ENCODE peak calls at places on chromosomes 16 and 17, in six cellular contexts. C, Z, V, X, M and F are unnamed samples.

GRCh38 chr16:35731341-35732040 is 2272.1 kb downstream of the TP53TG3F start:
- DNase-seq in C (no peak), Z (no peak), V (peak; percentile 28), X (no peak), M (no peak), F (no peak)

GRCh38 chr16:88614818-88615580 is 23.4 kb upstream of the IL17C start:
- DNase-seq in C (no peak), Z (no peak), V (no peak), X (no peak), M (no peak), F (no peak)

GRCh38 chr16:27405546-27406451 is 3.8 kb downstream of the IL21R start:
- DNase-seq in C (no peak), Z (peak; percentile 51), V (no peak), X (no peak), M (no peak), F (peak; percentile 46)

GRCh38 chr17:67359960-67360817 is 6.2 kb downstream of the PSMD12 start:
- DNase-seq in C (no peak), Z (peak; percentile 39), V (no peak), X (no peak), M (peak; percentile 46), F (peak; percentile 42)

GRCh38 chr17:61502292-61502691 is 50.1 kb downstream of the TBX4 start:
- DNase-seq in C (no peak), Z (no peak), V (no peak), X (no peak), M (no peak), F (no peak)

GRCh38 chr17:68290268-68290954 is 516 bp downstream of the SLC16A6 start:
- DNase-seq in C (no peak), Z (no peak), V (no peak), X (peak; percentile 61), M (no peak), F (peak; percentile 37)

GRCh38 chr17:78884148-78884870 is 18.7 kb downstream of the CEP295NL start:
- DNase-seq in C (peak; percentile 37), Z (peak; percentile 29), V (peak; percentile 53), X (no peak), M (no peak), F (peak; percentile 62)

GRCh38 chr16:60203525-60204124 is 1469.5 kb upstream of the GOT2 start:
- DNase-seq in C (no peak), Z (peak; percentile 6), V (no peak), X (no peak), M (no peak), F (peak; percentile 11)

GRCh38 chr17:77475012-77475976 is 334.5 kb downstream of the SEC14L1 start:
- DNase-seq in C (peak; percentile 65), Z (peak; percentile 71), V (peak; percentile 87), X (no peak), M (no peak), F (peak; percentile 70)

GRCh38 chr17:77472837-77473214 is 332.1 kb downstream of the SEC14L1 start:
- DNase-seq in C (no peak), Z (no peak), V (no peak), X (no peak), M (no peak), F (no peak)

GRCh38 chr17:77471984-77472836 is 331.4 kb downstream of the SEC14L1 start:
- DNase-seq in C (peak; percentile 82), Z (peak; percentile 96), V (peak; percentile 78), X (no peak), M (no peak), F (peak; percentile 73)

GRCh38 chr17:77474292-77474988 is 333.7 kb downstream of the SEC14L1 start:
- DNase-seq in C (peak; percentile 55), Z (peak; percentile 81), V (no peak), X (no peak), M (no peak), F (peak; percentile 50)

GRCh38 chr17:77473615-77474226 is 333.0 kb downstream of the SEC14L1 start:
- DNase-seq in C (no peak), Z (no peak), V (no peak), X (no peak), M (peak; percentile 71), F (no peak)
- H3K4me3 ChIP-seq in C (no peak overlapping the region), Z (no peak overlapping the region), V (no peak overlapping the region), X (no peak overlapping the region), M (peak overlapping the region; percentile 20), F (no peak overlapping the region)

GRCh38 chr16:53131050-53131362 is 76.2 kb downstream of the CHD9 start:
- DNase-seq in C (no peak), Z (no peak), V (no peak), X (no peak), M (no peak), F (no peak)
- H3K4me3 ChIP-seq in C (peak overlapping the region; percentile 97), Z (peak overlapping the region; percentile 45), V (peak overlapping the region; percentile 79), X (peak overlapping the region; percentile 93), M (peak overlapping the region; percentile 65), F (peak overlapping the region; percentile 50)

GRCh38 chr16:50680556-50680893 is 587 bp downstream of the SNX20 start:
- DNase-seq in C (no peak), Z (no peak), V (no peak), X (no peak), M (no peak), F (no peak)

GRCh38 chr16:50679266-50679665 is 1.8 kb downstream of the SNX20 start:
- DNase-seq in C (no peak), Z (no peak), V (no peak), X (no peak), M (no peak), F (no peak)

GRCh38 chr16:50680907-50681885 is at the start of gene SNX20:
- DNase-seq in C (no peak), Z (no peak), V (no peak), X (peak; percentile 74), M (no peak), F (no peak)

GRCh38 chr16:50677351-50677750 is 3.8 kb downstream of the SNX20 start:
- DNase-seq in C (no peak), Z (no peak), V (no peak), X (peak; percentile 35), M (no peak), F (no peak)

GRCh38 chr16:50679676-50680555 is 1.2 kb downstream of the SNX20 start:
- DNase-seq in C (no peak), Z (no peak), V (no peak), X (no peak), M (no peak), F (no peak)
- H3K4me3 ChIP-seq in C (no peak overlapping the region), Z (no peak overlapping the region), V (no peak overlapping the region), X (no peak overlapping the region), M (no peak overlapping the region), F (no peak overlapping the region)

DNA sequence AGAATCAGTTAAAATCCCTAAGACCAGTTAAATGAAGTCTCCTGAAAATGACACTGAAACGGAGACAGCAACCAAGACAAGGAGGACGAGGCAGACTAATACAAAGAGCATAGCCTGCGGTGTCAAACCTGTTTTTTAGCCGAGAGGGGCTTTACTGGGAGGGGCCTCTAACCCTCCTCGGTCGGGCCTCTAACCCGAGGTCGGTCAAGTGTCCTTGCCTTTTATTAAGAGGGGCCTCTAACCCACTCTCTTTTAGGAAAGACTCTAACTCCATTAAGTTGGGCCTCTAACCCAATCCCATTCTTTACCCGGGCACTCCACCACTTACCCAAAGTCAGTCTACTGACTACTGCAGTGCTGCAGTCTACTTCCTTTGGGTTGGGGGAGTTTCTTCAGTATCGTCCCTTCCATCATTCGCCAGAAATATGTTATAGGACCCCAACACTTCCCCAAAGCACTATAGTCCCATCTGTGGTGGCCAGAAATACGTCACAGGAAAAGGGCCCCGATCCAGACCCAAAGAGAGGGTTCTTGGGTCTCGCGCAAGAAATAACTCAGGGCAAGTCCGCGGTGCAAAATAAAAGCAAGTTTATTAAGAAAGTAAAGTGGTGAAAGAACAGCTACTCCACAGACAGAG is 39.2 kb upstream of the ARL4D start:
- DNase-seq in C (no peak), Z (no peak), V (no peak), X (no peak), M (no peak), F (no peak)
- H3K4me3 ChIP-seq in C (peak overlapping the region; percentile 57), Z (no peak overlapping the region), V (peak overlapping the region; percentile 40), X (no peak overlapping the region), M (no peak overlapping the region), F (no peak overlapping the region)

DNA sequence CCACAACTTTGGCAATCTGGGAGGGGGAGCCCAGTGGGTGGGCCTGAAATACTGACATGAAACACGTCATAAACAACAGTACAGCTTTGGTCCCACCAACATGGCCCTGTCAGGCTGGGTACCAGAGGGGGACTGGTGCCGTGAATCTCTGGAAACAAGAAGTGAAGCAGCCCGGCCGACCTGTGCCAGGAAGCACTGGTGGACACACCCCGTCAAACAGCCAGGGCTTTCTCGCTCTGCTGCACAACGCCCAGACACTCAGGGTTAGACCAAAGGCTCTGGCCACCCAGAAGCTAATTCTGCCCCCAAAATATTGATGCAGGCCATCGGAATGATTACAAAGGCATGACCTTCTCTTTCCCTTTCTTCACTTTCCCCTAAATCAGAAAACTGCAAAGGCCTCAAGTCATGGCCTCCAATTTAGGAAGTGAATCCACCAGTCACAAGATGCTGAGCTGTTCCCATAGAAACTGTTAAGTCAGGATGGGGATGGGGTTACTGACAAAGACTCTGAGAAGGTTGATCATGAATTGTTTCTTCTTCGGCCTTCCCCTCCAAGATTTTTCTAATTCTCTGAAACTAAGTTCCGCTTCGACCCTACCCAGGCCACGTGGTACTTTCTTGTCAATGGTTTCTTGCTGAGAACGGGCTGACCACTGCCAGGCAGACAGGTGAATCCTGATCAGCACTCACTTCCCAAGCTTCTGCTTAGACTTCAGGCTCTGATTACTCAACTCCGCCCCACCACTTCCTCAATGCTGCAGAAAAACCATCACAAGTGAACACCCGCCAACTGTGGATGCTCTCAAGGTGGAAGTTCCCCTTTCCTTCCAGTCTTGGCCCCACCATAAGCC is 6.7 kb downstream of the PITPNA start:
- DNase-seq in C (no peak), Z (no peak), V (no peak), X (peak; percentile 68), M (no peak), F (no peak)
- H3K4me3 ChIP-seq in C (no peak overlapping the region), Z (no peak overlapping the region), V (no peak overlapping the region), X (no peak overlapping the region), M (no peak overlapping the region), F (no peak overlapping the region)

DNA sequence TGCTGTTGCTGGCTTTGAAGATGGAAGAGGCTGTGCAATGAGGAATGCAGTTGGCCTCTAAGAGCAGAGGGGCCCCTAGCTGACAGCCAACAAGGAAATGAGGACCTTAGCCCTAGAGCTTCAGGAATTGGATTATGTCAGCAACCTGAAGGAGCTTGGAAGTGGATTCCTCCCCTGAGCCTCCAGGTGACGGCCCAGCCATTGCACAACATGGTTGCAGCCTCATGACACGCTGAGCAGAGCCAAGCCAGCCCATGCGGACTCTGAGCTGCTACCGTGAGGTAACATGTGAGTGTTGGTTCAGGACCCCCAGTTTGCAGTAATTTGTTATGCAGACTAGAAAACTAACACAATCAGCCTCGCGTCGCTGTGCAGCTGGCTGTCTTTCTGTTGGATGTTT is 20.2 kb downstream of the CCDC42 start:
- DNase-seq in C (no peak), Z (no peak), V (no peak), X (no peak), M (no peak), F (no peak)
- H3K4me3 ChIP-seq in C (no peak overlapping the region), Z (no peak overlapping the region), V (no peak overlapping the region), X (no peak overlapping the region), M (no peak overlapping the region), F (no peak overlapping the region)

DNA sequence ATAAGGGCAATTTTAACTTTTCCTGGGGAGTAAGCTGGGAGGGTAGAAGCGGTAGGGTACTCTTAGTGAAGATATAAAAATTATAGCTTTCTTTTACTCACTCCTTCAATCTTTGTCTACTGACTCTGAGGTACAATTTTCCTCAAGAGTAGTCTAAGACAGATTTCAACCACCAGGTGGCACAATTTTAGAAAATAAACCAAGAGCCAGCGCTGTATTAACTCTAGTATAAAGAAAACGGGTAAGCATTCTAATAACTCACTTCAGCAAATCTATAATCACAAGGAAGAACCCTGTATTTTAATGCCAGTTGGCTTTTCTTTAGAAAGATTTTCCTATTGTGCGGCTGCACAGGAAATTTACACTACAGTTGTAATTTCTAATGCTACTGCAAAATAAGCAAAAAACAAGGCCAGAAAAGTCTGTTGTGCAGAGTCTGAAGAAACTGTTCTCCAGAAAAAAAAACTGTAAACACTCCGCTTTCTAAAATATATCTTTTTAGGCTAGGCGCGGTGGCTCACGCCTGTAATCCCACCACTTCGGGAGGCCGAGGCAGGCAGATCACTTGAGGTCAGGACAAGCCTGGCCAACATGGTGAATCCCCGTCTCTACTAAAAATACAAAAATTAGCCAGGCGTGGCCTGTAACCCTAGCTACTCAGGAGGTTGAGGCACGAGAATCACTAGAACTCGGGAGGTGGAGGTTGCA is 1.9 kb downstream of the CMC2 start:
- DNase-seq in C (no peak), Z (peak; percentile 72), V (no peak), X (no peak), M (peak; percentile 63), F (peak; percentile 77)
- H3K4me3 ChIP-seq in C (no peak overlapping the region), Z (no peak overlapping the region), V (peak overlapping the region; percentile 4), X (no peak overlapping the region), M (peak overlapping the region; percentile 16), F (peak overlapping the region; percentile 94)